ENCODE peak calls at places on chromosomes 6 and 20, in eight cellular contexts. One of them, this sample, is unnamed.
A peak's percentile ranks its signal among the peaks of the same experiment; 100 is the strongest.

GRCh38 chr6:282177-282866 is 10.0 kb upstream of the DUSP22 start:
- DNase-seq in fibroblast of lung: no peak
- DNase-seq in OCI-LY7: no peak
- DNase-seq in neural progenitor cell: no peak
- DNase-seq in A549: no peak
- DNase-seq in MM.1S: no peak
- DNase-seq in osteoblast: no peak
- DNase-seq in hepatocyte: no peak
- DNase-seq in this sample: no peak

GRCh38 chr20:14441201-14441600 is 103.8 kb upstream of the FLRT3 start:
- DNase-seq in hepatocyte: no peak
- DNase-seq in MM.1S: no peak
- DNase-seq in fibroblast of lung: no peak
- DNase-seq in OCI-LY7: no peak
- DNase-seq in osteoblast: no peak
- DNase-seq in neural progenitor cell: no peak
- DNase-seq in A549: no peak
- DNase-seq in this sample: peak; percentile 68

GRCh38 chr6:27592107-27592480 is 119.2 kb upstream of the ZNF184 start:
- DNase-seq in OCI-LY7: no peak
- DNase-seq in fibroblast of lung: no peak
- DNase-seq in neural progenitor cell: peak; percentile 68
- DNase-seq in hepatocyte: peak; percentile 21
- DNase-seq in osteoblast: peak; percentile 52
- DNase-seq in MM.1S: no peak
- DNase-seq in A549: peak; percentile 51
- DNase-seq in this sample: no peak

GRCh38 chr6:83708970-83709747 is at the start of gene SNAP91:
- DNase-seq in A549: peak; percentile 12
- DNase-seq in neural progenitor cell: peak; percentile 88
- DNase-seq in MM.1S: peak; percentile 47
- DNase-seq in hepatocyte: peak; percentile 63
- DNase-seq in osteoblast: peak; percentile 59
- DNase-seq in fibroblast of lung: peak; percentile 9
- DNase-seq in OCI-LY7: no peak
- DNase-seq in this sample: no peak

GRCh38 chr20:37526839-37527637 is 638 bp downstream of the BLCAP start:
- DNase-seq in MM.1S: no peak
- DNase-seq in neural progenitor cell: peak; percentile 52
- DNase-seq in OCI-LY7: no peak
- DNase-seq in A549: peak; percentile 22
- DNase-seq in fibroblast of lung: peak; percentile 30
- DNase-seq in hepatocyte: peak; percentile 50
- DNase-seq in osteoblast: peak; percentile 90
- DNase-seq in this sample: peak; percentile 72

GRCh38 chr6:77424761-77425160 is 38.5 kb downstream of the HTR1B start:
- DNase-seq in osteoblast: no peak
- DNase-seq in A549: no peak
- DNase-seq in MM.1S: no peak
- DNase-seq in fibroblast of lung: no peak
- DNase-seq in neural progenitor cell: no peak
- DNase-seq in hepatocyte: no peak
- DNase-seq in OCI-LY7: no peak
- DNase-seq in this sample: no peak

GRCh38 chr20:43722153-43722505 is 4.7 kb downstream of the GTSF1L start:
- DNase-seq in osteoblast: no peak
- DNase-seq in fibroblast of lung: no peak
- DNase-seq in A549: no peak
- DNase-seq in hepatocyte: no peak
- DNase-seq in OCI-LY7: no peak
- DNase-seq in MM.1S: no peak
- DNase-seq in neural progenitor cell: no peak
- DNase-seq in this sample: no peak

GRCh38 chr6:15960740-15961629 is 167.9 kb upstream of the MYLIP start:
- DNase-seq in osteoblast: no peak
- DNase-seq in MM.1S: no peak
- DNase-seq in neural progenitor cell: no peak
- DNase-seq in OCI-LY7: no peak
- DNase-seq in A549: no peak
- DNase-seq in fibroblast of lung: no peak
- DNase-seq in hepatocyte: no peak
- DNase-seq in this sample: no peak

GRCh38 chr6:158819977-158820632 is 937 bp upstream of the EZR start:
- DNase-seq in osteoblast: no peak
- DNase-seq in hepatocyte: peak; percentile 13
- DNase-seq in OCI-LY7: no peak
- DNase-seq in MM.1S: no peak
- DNase-seq in neural progenitor cell: peak; percentile 13
- DNase-seq in fibroblast of lung: peak; percentile 25
- DNase-seq in A549: no peak
- DNase-seq in this sample: peak; percentile 21

GRCh38 chr6:37302086-37302686 is 44.2 kb upstream of the TMEM217 start:
- DNase-seq in osteoblast: no peak
- DNase-seq in OCI-LY7: no peak
- DNase-seq in A549: no peak
- DNase-seq in fibroblast of lung: no peak
- DNase-seq in neural progenitor cell: no peak
- DNase-seq in MM.1S: no peak
- DNase-seq in hepatocyte: no peak
- DNase-seq in this sample: no peak

GRCh38 chr20:54929191-54929590 is 453.8 kb downstream of the DOK5 start:
- DNase-seq in OCI-LY7: no peak
- DNase-seq in A549: no peak
- DNase-seq in neural progenitor cell: no peak
- DNase-seq in MM.1S: no peak
- DNase-seq in fibroblast of lung: no peak
- DNase-seq in hepatocyte: no peak
- DNase-seq in osteoblast: no peak
- DNase-seq in this sample: no peak

GRCh38 chr6:134537146-134537555 is 219.2 kb upstream of the SGK1 start:
- DNase-seq in osteoblast: peak; percentile 91
- DNase-seq in fibroblast of lung: peak; percentile 95
- DNase-seq in OCI-LY7: no peak
- DNase-seq in neural progenitor cell: no peak
- DNase-seq in MM.1S: no peak
- DNase-seq in hepatocyte: no peak
- DNase-seq in A549: peak; percentile 86
- DNase-seq in this sample: peak; percentile 96

GRCh38 chr6:3164388-3164787 is 7.0 kb upstream of the TUBB2A start:
- DNase-seq in neural progenitor cell: no peak
- DNase-seq in hepatocyte: no peak
- DNase-seq in fibroblast of lung: no peak
- DNase-seq in MM.1S: no peak
- DNase-seq in osteoblast: no peak
- DNase-seq in A549: no peak
- DNase-seq in OCI-LY7: no peak
- DNase-seq in this sample: no peak

GRCh38 chr20:57896017-57896416 is 186.2 kb upstream of the PMEPA1 start:
- DNase-seq in hepatocyte: no peak
- DNase-seq in fibroblast of lung: no peak
- DNase-seq in A549: no peak
- DNase-seq in OCI-LY7: no peak
- DNase-seq in MM.1S: no peak
- DNase-seq in neural progenitor cell: no peak
- DNase-seq in osteoblast: no peak
- DNase-seq in this sample: no peak

GRCh38 chr20:58718121-58718563 is 25.5 kb downstream of the NPEPL1 start:
- DNase-seq in OCI-LY7: no peak
- DNase-seq in MM.1S: no peak
- DNase-seq in hepatocyte: peak; percentile 2
- DNase-seq in A549: no peak
- DNase-seq in neural progenitor cell: no peak
- DNase-seq in fibroblast of lung: no peak
- DNase-seq in osteoblast: no peak
- DNase-seq in this sample: no peak

GRCh38 chr20:38007526-38007925 is 25.7 kb downstream of the TTI1 start:
- DNase-seq in hepatocyte: no peak
- DNase-seq in fibroblast of lung: no peak
- DNase-seq in OCI-LY7: no peak
- DNase-seq in MM.1S: no peak
- DNase-seq in osteoblast: no peak
- DNase-seq in neural progenitor cell: no peak
- DNase-seq in A549: no peak
- DNase-seq in this sample: no peak

GRCh38 chr6:4405609-4406212 is 270.3 kb upstream of the ECI2 start:
- DNase-seq in neural progenitor cell: peak; percentile 71
- DNase-seq in OCI-LY7: no peak
- DNase-seq in hepatocyte: no peak
- DNase-seq in MM.1S: no peak
- DNase-seq in osteoblast: no peak
- DNase-seq in A549: no peak
- DNase-seq in fibroblast of lung: no peak
- DNase-seq in this sample: no peak

DNA sequence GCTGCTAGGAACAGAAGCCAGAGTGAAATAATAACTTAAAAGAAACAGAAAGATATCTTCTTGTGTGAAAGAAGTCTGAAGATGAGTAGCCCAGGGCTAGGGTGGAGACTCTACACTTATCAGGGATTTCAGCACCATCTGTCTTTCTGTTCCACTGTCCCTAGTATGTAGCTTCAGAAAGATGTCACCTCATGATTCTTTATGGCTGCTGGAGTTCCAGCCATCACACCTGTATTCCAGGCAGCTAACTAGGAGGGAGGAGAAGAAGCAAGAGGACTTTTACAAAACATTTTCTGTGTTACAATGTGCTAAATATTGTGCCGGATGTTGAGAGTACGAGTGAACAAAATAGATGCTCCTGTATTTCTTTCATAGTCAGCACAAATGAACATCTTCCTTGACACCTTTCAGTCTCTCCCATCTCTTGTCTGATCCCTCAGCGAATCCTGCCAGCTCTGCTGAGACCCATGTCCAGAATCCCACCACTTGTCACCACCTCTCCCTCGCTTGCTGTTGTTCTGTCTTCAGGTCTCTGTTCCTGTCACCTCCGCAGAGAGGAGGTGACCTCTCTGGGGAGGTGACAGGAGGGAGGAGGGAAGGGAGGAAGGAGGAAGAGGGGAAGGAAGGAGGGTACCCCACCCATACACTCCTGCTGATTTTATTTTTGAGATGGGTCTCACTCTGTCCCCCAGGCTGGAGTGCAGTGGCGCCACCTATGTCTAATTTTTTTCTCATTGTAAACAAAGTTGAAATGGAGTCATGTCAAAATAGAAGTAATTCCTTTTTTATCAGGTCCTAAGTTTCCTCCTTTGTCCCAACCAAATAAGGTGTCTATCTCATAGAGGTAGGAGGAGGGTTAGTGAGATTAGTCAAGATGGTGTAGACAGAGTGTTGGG is 188.9 kb downstream of the TFAP2C start:
- DNase-seq in MM.1S: no peak
- DNase-seq in osteoblast: no peak
- DNase-seq in hepatocyte: no peak
- DNase-seq in OCI-LY7: no peak
- DNase-seq in neural progenitor cell: no peak
- DNase-seq in fibroblast of lung: no peak
- DNase-seq in A549: no peak
- DNase-seq in this sample: no peak
- H3K27ac ChIP-seq in MM.1S: no peak overlapping the region
- H3K27ac ChIP-seq in osteoblast: no peak overlapping the region
- H3K27ac ChIP-seq in hepatocyte: no peak overlapping the region
- H3K27ac ChIP-seq in OCI-LY7: no peak overlapping the region
- H3K27ac ChIP-seq in neural progenitor cell: no peak overlapping the region
- H3K27ac ChIP-seq in fibroblast of lung: no peak overlapping the region
- H3K27ac ChIP-seq in A549: no peak overlapping the region
- H3K27ac ChIP-seq in this sample: no peak overlapping the region

DNA sequence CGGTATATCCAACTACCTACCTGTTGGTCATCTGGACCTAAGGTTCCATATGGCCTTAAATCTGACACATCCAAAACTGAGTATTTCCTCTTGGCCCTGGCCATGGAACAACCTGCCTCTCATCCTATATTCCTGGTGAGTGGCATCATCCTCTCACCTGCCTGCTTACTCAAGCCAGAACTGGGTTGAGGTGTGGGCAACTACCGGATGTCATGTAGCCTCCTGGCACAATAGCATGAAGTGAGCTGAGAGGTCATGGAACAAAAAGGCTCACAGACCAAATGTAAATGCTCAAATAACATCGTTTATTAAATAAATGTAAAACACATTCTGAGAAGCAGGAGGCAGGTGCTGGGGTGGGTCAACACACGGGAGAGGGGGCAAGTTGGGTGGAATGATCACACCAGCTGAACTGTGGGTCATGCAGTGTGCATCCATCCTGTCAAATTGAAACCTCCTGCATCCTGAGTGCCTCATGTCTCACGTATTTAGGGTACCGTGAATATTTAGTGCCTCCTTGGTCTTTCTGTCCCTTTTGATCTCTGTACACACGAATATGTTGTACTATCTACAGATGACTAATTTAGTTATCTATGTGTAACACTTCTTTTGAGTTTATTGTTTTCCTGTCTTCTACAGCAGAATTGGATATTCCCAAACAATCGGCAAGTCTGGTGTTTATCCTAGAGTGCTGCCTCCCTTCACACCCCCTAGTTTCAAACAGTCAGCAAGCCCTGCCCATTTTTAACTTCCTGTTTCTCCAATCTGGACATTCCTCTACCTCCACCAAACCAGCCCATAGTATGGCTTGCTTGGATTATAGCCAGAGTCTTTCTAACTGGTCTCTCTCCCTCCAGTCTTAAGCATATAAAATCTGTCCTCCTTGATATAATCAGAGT is 7.9 kb upstream of the POU5F1 start:
- DNase-seq in hepatocyte: no peak
- DNase-seq in A549: no peak
- DNase-seq in osteoblast: no peak
- DNase-seq in OCI-LY7: no peak
- DNase-seq in neural progenitor cell: no peak
- DNase-seq in fibroblast of lung: no peak
- DNase-seq in MM.1S: no peak
- DNase-seq in this sample: no peak
- H3K4me2 ChIP-seq in hepatocyte: no peak overlapping the region
- H3K4me2 ChIP-seq in A549: no peak overlapping the region
- H3K4me2 ChIP-seq in osteoblast: no peak overlapping the region
- H3K4me2 ChIP-seq in OCI-LY7: peak overlapping the region; percentile 35
- H3K4me2 ChIP-seq in neural progenitor cell: no peak overlapping the region
- H3K4me2 ChIP-seq in fibroblast of lung: no peak overlapping the region
- H3K4me2 ChIP-seq in MM.1S: no peak overlapping the region
- H3K4me2 ChIP-seq in this sample: no peak overlapping the region

GRCh38 chr6:106105493-106105892 is 19.4 kb downstream of the PRDM1 start:
- DNase-seq in osteoblast: no peak
- DNase-seq in MM.1S: no peak
- DNase-seq in fibroblast of lung: no peak
- DNase-seq in hepatocyte: no peak
- DNase-seq in neural progenitor cell: no peak
- DNase-seq in A549: no peak
- DNase-seq in OCI-LY7: no peak
- DNase-seq in this sample: no peak
- H3K4me1 ChIP-seq in osteoblast: peaks cover 4% of the 10 kb centered on the region
- H3K4me1 ChIP-seq in MM.1S: peaks cover 76% of the 10 kb centered on the region
- H3K4me1 ChIP-seq in fibroblast of lung: no peaks in the 10 kb centered on the region
- H3K4me1 ChIP-seq in hepatocyte: no peaks in the 10 kb centered on the region
- H3K4me1 ChIP-seq in neural progenitor cell: peaks cover 6% of the 10 kb centered on the region
- H3K4me1 ChIP-seq in A549: peaks cover 13% of the 10 kb centered on the region
- H3K4me1 ChIP-seq in OCI-LY7: peaks cover 8% of the 10 kb centered on the region
- H3K4me1 ChIP-seq in this sample: no peaks in the 10 kb centered on the region

DNA sequence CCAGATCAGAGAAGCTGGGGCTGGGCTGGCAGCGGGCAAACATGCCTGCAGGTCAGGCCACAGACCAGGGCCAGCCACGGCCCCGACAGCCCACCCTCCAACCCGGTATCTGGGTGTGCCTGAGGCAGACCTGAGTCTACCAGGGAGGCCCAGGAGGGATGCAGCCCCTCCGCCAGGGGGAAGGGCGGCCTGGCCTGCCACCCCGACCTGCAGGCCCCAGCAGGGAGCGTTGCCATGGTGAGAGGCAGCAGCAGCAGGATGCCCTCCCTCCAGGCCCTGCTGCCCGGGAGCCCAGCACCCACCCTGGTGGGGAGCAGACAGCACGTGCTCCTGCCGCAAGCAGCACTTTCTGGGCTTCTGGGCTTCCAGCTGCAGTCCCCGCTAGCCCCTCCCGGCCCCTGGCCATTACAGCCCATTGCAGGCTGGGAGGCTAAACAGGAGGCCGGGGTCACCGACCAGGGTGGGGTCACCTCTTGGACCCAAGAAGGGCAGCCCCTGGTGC is 3.8 kb upstream of the EEF1A2 start:
- DNase-seq in hepatocyte: no peak
- DNase-seq in osteoblast: peak; percentile 58
- DNase-seq in MM.1S: no peak
- DNase-seq in neural progenitor cell: no peak
- DNase-seq in OCI-LY7: no peak
- DNase-seq in fibroblast of lung: no peak
- DNase-seq in A549: no peak
- DNase-seq in this sample: no peak
- H3K27ac ChIP-seq in hepatocyte: no peak overlapping the region
- H3K27ac ChIP-seq in osteoblast: no peak overlapping the region
- H3K27ac ChIP-seq in MM.1S: no peak overlapping the region
- H3K27ac ChIP-seq in neural progenitor cell: no peak overlapping the region
- H3K27ac ChIP-seq in OCI-LY7: no peak overlapping the region
- H3K27ac ChIP-seq in fibroblast of lung: no peak overlapping the region
- H3K27ac ChIP-seq in A549: no peak overlapping the region
- H3K27ac ChIP-seq in this sample: no peak overlapping the region

This sample was measured in GM23248.